ENCODE peak calls at places on chromosomes 2 and 18, in five cellular contexts. B is HepG2, I is A549, Q is upper lobe of left lung, M is K562. P is an unnamed sample.

GRCh38 chr2:26067980-26068507 is 34.2 kb downstream of the RAB10 start:
- ATAC-seq in B (no peak), I (peak), Q (no peak), M (peak), P (no peak)

GRCh38 chr2:8906208-8906607 is 68.8 kb upstream of the KIDINS220 start:
- ATAC-seq in B (no peak), I (no peak), Q (no peak), M (no peak), P (no peak)

GRCh38 chr18:46352520-46353250 is 248.5 kb downstream of the HAUS1 start:
- ATAC-seq in B (no peak), I (no peak), Q (no peak), M (no peak), P (peak)

GRCh38 chr2:172081248-172082022 is 3.9 kb upstream of the DLX1 start:
- ATAC-seq in B (no peak), I (no peak), Q (no peak), M (no peak), P (no peak)

GRCh38 chr18:26565514-26565913 is 17.2 kb upstream of the KCTD1 start:
- ATAC-seq in B (no peak), I (no peak), Q (no peak), M (no peak), P (no peak)

GRCh38 chr2:161651547-161651946 is 27.3 kb downstream of the SLC4A10 start:
- ATAC-seq in B (peak), I (no peak), Q (peak), M (no peak), P (no peak)

GRCh38 chr2:202035941-202036372 is 2.3 kb downstream of the FZD7 start:
- ATAC-seq in B (no peak), I (no peak), Q (no peak), M (no peak), P (no peak)

GRCh38 chr2:208064220-208064951 is 39.1 kb upstream of the PLEKHM3 start:
- ATAC-seq in B (no peak), I (peak), Q (no peak), M (peak), P (no peak)

GRCh38 chr2:81093031-81093430 is 788.5 kb upstream of the LRRTM1 start:
- ATAC-seq in B (no peak), I (no peak), Q (no peak), M (no peak), P (no peak)

GRCh38 chr2:50594233-50594632 is 437.7 kb downstream of the NRXN1 start:
- ATAC-seq in B (no peak), I (no peak), Q (no peak), M (no peak), P (no peak)

GRCh38 chr2:173286153-173286809 is 68.4 kb upstream of the CDCA7 start:
- ATAC-seq in B (no peak), I (peak), Q (no peak), M (peak), P (no peak)

GRCh38 chr18:46040747-46041104 is 31.3 kb downstream of the PSTPIP2 start:
- ATAC-seq in B (no peak), I (no peak), Q (peak), M (peak), P (no peak)

GRCh38 chr2:54013996-54014395 is 43.2 kb upstream of the PSME4 start:
- ATAC-seq in B (no peak), I (no peak), Q (no peak), M (no peak), P (no peak)

GRCh38 chr2:113407446-113408099 is 29.9 kb upstream of the ZNG1B start:
- ATAC-seq in B (peak), I (peak), Q (no peak), M (peak), P (no peak)

GRCh38 chr2:122388208-122388607 is 632.8 kb downstream of the TSN start:
- ATAC-seq in B (no peak), I (no peak), Q (no peak), M (no peak), P (no peak)

GRCh38 chr2:207446653-207447052 is 83.1 kb upstream of the CREB1 start:
- ATAC-seq in B (no peak), I (no peak), Q (no peak), M (peak), P (no peak)

GRCh38 chr2:60489269-60489668 is 64.2 kb downstream of the BCL11A start:
- ATAC-seq in B (no peak), I (no peak), Q (no peak), M (no peak), P (no peak)
- TF ChIP-seq EP300 in B (no peak), I (no peak), Q (no peak), M (no peak), P (no peak)

GRCh38 chr18:12776821-12777471 is 74.1 kb downstream of the PSMG2 start:
- ATAC-seq in B (no peak), I (no peak), Q (no peak), M (no peak), P (no peak)
- TF ChIP-seq POLR2A in B (no peak), I (no peak), Q (no peak), M (no peak), P (no peak)

GRCh38 chr2:222451270-222451674 is 26.9 kb downstream of the SGPP2 start:
- ATAC-seq in B (peak), I (peak), Q (no peak), M (no peak), P (no peak)
- TF ChIP-seq CTCF in B (no peak), I (no peak), Q (no peak), M (no peak), P (no peak)

GRCh38 chr2:70301344-70302194 is at the start of gene FAM136A:
- ATAC-seq in B (peak), I (peak), Q (peak), M (peak), P (peak)
- TF ChIP-seq EP300 in B (peak), I (no peak), Q (no peak), M (no peak), P (no peak)

GRCh38 chr2:64750001-64750816 is 96.5 kb upstream of the SERTAD2 start:
- ATAC-seq in B (no peak), I (peak), Q (peak), M (peak), P (no peak)

GRCh38 chr2:64753384-64753783 is 99.7 kb upstream of the SERTAD2 start:
- ATAC-seq in B (no peak), I (no peak), Q (no peak), M (no peak), P (no peak)

GRCh38 chr2:64750817-64751285 is 97.1 kb upstream of the SERTAD2 start:
- ATAC-seq in B (peak), I (peak), Q (peak), M (peak), P (peak)

GRCh38 chr2:64749446-64749845 is 95.7 kb upstream of the SERTAD2 start:
- ATAC-seq in B (no peak), I (no peak), Q (no peak), M (no peak), P (no peak)

DNA sequence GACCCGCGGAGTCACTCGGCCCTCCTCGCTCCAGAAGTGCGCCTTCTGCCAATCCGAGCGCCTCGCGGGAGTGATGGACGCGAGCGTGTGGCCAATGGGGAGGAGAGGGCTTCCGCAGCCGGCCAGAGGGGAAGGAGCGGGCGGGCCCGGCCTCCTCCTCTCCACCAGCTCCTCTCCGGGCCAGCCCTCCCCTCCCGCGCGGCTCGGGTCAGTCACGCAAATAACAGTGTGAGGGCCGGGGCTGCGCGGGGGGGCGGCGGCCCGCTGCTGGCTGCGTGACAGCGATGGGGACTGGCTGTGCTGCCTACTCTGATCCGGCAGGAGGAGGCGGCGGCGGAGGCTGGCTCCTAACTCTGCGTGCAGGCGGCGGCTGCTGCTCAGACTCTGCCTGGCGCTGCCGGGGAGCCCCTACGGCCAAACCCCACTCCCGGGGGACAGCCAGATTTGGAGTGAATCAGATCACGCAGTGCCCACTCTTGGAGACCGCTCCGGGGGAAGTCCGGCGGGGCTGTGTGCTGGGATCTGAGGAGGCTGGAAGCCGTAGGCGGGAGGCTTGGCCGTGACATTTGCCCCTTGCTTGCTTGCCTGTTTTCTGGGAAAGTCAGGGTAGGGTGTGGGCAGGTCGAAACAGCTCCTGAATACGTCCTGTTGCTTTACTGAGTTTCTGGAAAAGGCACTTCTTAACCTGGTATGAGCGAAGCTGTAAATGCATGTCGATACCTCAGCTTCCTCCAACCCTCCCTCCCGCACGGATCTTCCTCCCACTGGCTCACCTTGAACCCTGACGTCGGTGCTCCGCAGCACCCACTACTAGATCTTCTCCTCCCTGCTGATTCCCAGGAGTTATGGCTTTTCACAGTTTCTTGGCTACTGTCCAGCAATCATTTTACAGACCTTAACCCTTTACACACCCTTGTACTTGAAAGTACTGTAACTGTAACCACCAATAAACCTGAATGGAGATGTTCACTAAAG is 97.9 kb upstream of the SERTAD2 start:
- ATAC-seq in B (peak), I (peak), Q (peak), M (peak), P (peak)
- TF ChIP-seq POLR2A in B (peak), I (peak), Q (peak), M (peak), P (peak)

DNA sequence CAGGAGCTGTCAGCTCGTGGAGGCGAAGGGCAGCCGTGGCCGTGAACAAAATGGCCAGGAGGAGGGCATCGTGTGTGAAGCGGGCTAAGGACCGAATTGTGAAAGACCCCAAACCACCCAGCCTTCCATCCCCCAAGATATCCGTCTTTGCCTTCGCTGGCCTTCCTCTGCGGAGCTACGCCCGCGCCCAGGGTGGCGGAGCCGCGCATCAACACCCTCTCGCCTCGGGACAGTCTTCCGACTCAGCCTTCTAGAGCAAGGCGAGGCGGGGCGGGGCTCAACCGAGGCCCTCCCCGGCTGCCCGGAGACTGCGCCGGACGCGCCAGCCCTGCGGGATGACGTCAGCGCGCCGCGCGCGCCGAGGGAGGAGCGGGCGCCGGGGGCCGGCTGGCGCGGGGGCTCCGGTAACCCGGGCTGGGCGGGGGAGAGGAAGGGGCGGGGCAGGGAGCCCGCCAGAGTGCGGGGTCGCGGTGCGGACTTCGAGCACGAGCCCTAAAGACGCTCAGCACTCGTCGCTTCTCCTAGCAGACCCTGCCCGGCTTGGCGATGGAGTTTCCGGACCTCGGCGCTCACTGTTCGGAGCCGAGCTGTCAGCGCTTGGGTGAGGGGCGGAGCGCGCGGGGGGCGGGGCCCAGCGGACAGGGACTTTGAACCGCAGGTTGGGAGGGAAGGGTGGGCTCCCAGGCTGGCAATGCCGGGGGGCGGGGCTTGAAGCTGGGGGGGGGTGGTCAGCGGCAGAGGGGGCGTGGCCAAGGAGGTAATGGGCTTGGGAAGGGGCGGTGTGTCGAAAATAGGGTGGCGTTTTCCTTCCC is at the start of gene ZFAND2B:
- ATAC-seq in B (peak), I (peak), Q (peak), M (peak), P (peak)
- TF ChIP-seq CTCF in B (no peak), I (no peak), Q (peak), M (no peak), P (peak)

GRCh38 chr2:141524777-141525176 is 606.0 kb downstream of the LRP1B start:
- ATAC-seq in B (no peak), I (no peak), Q (no peak), M (no peak), P (no peak)

GRCh38 chr2:141522048-141522447 is 608.8 kb downstream of the LRP1B start:
- ATAC-seq in B (no peak), I (no peak), Q (no peak), M (no peak), P (no peak)

GRCh38 chr2:141523199-141523598 is 607.6 kb downstream of the LRP1B start:
- ATAC-seq in B (no peak), I (no peak), Q (no peak), M (no peak), P (no peak)

GRCh38 chr2:141519906-141520305 is 610.9 kb downstream of the LRP1B start:
- ATAC-seq in B (no peak), I (no peak), Q (no peak), M (no peak), P (no peak)

DNA sequence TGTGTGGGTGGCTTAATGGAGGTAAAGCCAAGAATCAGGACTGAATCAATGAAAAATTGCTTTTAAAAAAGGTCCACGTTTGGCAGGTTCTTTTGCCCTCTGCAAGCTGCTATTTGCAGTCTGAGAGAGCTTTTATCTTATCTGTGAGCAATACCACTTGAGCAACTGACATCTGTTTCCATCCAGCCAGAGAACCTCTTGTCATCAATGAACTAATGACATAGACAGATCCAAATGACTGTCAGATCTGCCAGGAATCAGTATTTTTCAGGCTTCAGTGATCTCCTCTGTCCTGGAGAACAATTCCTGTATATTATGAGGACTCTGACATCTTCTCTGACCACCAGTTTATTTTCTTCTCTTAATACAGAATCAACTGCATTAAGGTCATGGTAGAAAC is 608.1 kb downstream of the LRP1B start:
- ATAC-seq in B (no peak), I (no peak), Q (no peak), M (no peak), P (no peak)
- TF ChIP-seq EP300 in B (no peak), I (no peak), Q (no peak), M (no peak), P (no peak)

DNA sequence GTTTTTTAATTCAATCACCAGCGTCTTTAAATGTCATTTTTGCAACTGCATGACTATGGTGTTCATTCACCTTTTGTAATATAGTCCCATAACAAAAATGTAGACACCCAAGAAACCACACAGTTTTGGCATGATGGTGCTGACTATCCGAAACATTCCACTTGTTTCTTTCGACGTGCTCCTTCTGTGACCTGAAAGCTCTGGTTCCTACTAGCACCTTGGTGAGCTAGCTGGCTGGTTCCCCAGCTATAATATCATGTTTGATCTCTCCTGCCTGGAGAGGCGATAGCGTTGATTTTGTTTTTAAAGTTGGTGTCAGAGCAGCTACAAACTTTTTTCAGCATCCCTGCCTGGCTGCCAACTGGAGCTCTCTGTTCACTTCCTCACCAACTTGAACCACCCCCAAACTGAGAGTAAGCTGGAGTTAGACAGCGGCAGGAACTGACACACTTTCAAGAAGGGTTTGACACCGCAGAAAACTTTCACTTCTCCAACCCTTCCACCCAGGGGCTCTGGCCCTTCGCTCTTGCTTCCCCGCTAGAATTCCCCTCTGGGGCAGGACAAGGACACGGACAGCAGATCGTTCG is 1.1 kb downstream of the ATAD2B start:
- ATAC-seq in B (peak), I (peak), Q (peak), M (peak), P (peak)
- TF ChIP-seq POLR2A in B (no peak), I (no peak), Q (peak), M (no peak), P (no peak)

GRCh38 chr2:214587442-214587841 is 176.6 kb downstream of the VWC2L start:
- ATAC-seq in B (peak), I (peak), Q (no peak), M (peak), P (no peak)
- TF ChIP-seq CTCF in B (peak), I (peak), Q (no peak), M (peak), P (no peak)

DNA sequence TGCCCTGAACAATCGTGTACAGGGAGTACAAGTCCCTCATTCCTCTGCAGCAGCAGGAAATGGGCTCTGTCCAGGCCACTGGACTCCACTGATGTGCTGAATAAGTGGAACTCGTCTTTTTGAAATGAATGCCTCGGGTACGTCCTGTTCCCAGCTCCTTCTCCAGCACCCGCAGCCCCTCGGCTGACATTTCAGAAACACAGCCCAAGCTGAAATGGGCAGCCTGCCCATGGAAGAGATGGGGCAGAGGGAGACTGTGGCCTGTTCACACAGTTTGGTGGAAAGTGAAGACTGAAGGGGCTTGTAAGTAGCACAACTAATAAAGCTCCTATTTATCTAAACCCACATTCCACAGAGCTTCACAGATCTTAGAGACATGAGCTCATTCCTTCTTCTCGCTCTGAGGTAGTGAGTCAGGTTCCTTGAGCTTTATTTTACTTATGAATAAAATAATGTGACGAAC is 498.6 kb downstream of the TXNL1 start:
- ATAC-seq in B (no peak), I (no peak), Q (peak), M (no peak), P (peak)
- TF ChIP-seq EP300 in B (no peak), I (no peak), Q (peak), M (no peak), P (peak)